ENCODE peak calls at places on chromosome 11, in nine cellular contexts. One of them, this sample, is unnamed.

GRCh38 chr11:96303067-96303466 is 39.9 kb downstream of the MAML2 start:
- DNase-seq in thoracic aorta: no peak
- DNase-seq in activated CD4-positive, alpha-beta T cell treated with anti-CD3 and anti-CD28 coated beads, Interleukin-2, amount 10 ng/mL, durations not matched to agents 7 days and 5 days: no peak
- DNase-seq in neuronal stem cell: no peak
- DNase-seq in iris pigment epithelial cell: peak
- DNase-seq in endodermal cell: no peak
- DNase-seq in stimulated activated CD8-positive, alpha-beta memory T cell treated with anti-CD3 and anti-CD28 coated beads, Interleukin-4, amount 100 ng/mL, for 1 hour: no peak
- DNase-seq in activated naive CD4-positive, alpha-beta T cell treated with Interleukin-2 at 50 U/mL for 16 hours: no peak
- DNase-seq in Calu3: no peak
- DNase-seq in this sample: peak

GRCh38 chr11:109865558-109866186 is 227.5 kb upstream of the ZC3H12C start:
- DNase-seq in thoracic aorta: no peak
- DNase-seq in Calu3: peak
- DNase-seq in iris pigment epithelial cell: no peak
- DNase-seq in neuronal stem cell: no peak
- DNase-seq in activated CD4-positive, alpha-beta T cell treated with anti-CD3 and anti-CD28 coated beads, Interleukin-2, amount 10 ng/mL, durations not matched to agents 7 days and 5 days: no peak
- DNase-seq in endodermal cell: peak
- DNase-seq in activated naive CD4-positive, alpha-beta T cell treated with Interleukin-2 at 50 U/mL for 16 hours: no peak
- DNase-seq in stimulated activated CD8-positive, alpha-beta memory T cell treated with anti-CD3 and anti-CD28 coated beads, Interleukin-4, amount 100 ng/mL, for 1 hour: no peak
- DNase-seq in this sample: peak

GRCh38 chr11:103397369-103397768 is 288.1 kb downstream of the DYNC2H1 start:
- DNase-seq in activated naive CD4-positive, alpha-beta T cell treated with Interleukin-2 at 50 U/mL for 16 hours: no peak
- DNase-seq in neuronal stem cell: no peak
- DNase-seq in iris pigment epithelial cell: peak
- DNase-seq in stimulated activated CD8-positive, alpha-beta memory T cell treated with anti-CD3 and anti-CD28 coated beads, Interleukin-4, amount 100 ng/mL, for 1 hour: no peak
- DNase-seq in activated CD4-positive, alpha-beta T cell treated with anti-CD3 and anti-CD28 coated beads, Interleukin-2, amount 10 ng/mL, durations not matched to agents 7 days and 5 days: no peak
- DNase-seq in thoracic aorta: no peak
- DNase-seq in endodermal cell: no peak
- DNase-seq in Calu3: no peak
- DNase-seq in this sample: no peak

GRCh38 chr11:68212421-68213134 is 518 bp downstream of the KMT5B start:
- DNase-seq in neuronal stem cell: peak
- DNase-seq in stimulated activated CD8-positive, alpha-beta memory T cell treated with anti-CD3 and anti-CD28 coated beads, Interleukin-4, amount 100 ng/mL, for 1 hour: peak
- DNase-seq in Calu3: peak
- DNase-seq in activated naive CD4-positive, alpha-beta T cell treated with Interleukin-2 at 50 U/mL for 16 hours: peak
- DNase-seq in activated CD4-positive, alpha-beta T cell treated with anti-CD3 and anti-CD28 coated beads, Interleukin-2, amount 10 ng/mL, durations not matched to agents 7 days and 5 days: peak
- DNase-seq in iris pigment epithelial cell: peak
- DNase-seq in thoracic aorta: no peak
- DNase-seq in endodermal cell: peak
- DNase-seq in this sample: peak

GRCh38 chr11:31702966-31703365 is 108.2 kb downstream of the PAX6 start:
- DNase-seq in thoracic aorta: no peak
- DNase-seq in endodermal cell: no peak
- DNase-seq in neuronal stem cell: no peak
- DNase-seq in activated naive CD4-positive, alpha-beta T cell treated with Interleukin-2 at 50 U/mL for 16 hours: no peak
- DNase-seq in Calu3: no peak
- DNase-seq in iris pigment epithelial cell: peak
- DNase-seq in stimulated activated CD8-positive, alpha-beta memory T cell treated with anti-CD3 and anti-CD28 coated beads, Interleukin-4, amount 100 ng/mL, for 1 hour: no peak
- DNase-seq in activated CD4-positive, alpha-beta T cell treated with anti-CD3 and anti-CD28 coated beads, Interleukin-2, amount 10 ng/mL, durations not matched to agents 7 days and 5 days: no peak
- DNase-seq in this sample: no peak

GRCh38 chr11:110818032-110818687 is 105.9 kb upstream of the ARHGAP20 start:
- DNase-seq in stimulated activated CD8-positive, alpha-beta memory T cell treated with anti-CD3 and anti-CD28 coated beads, Interleukin-4, amount 100 ng/mL, for 1 hour: no peak
- DNase-seq in Calu3: no peak
- DNase-seq in thoracic aorta: no peak
- DNase-seq in activated CD4-positive, alpha-beta T cell treated with anti-CD3 and anti-CD28 coated beads, Interleukin-2, amount 10 ng/mL, durations not matched to agents 7 days and 5 days: no peak
- DNase-seq in endodermal cell: no peak
- DNase-seq in iris pigment epithelial cell: peak
- DNase-seq in activated naive CD4-positive, alpha-beta T cell treated with Interleukin-2 at 50 U/mL for 16 hours: no peak
- DNase-seq in neuronal stem cell: no peak
- DNase-seq in this sample: peak

GRCh38 chr11:11993814-11994213 is 14.6 kb downstream of the DKK3 start:
- DNase-seq in endodermal cell: no peak
- DNase-seq in iris pigment epithelial cell: peak
- DNase-seq in neuronal stem cell: no peak
- DNase-seq in activated naive CD4-positive, alpha-beta T cell treated with Interleukin-2 at 50 U/mL for 16 hours: no peak
- DNase-seq in thoracic aorta: no peak
- DNase-seq in stimulated activated CD8-positive, alpha-beta memory T cell treated with anti-CD3 and anti-CD28 coated beads, Interleukin-4, amount 100 ng/mL, for 1 hour: no peak
- DNase-seq in Calu3: peak
- DNase-seq in activated CD4-positive, alpha-beta T cell treated with anti-CD3 and anti-CD28 coated beads, Interleukin-2, amount 10 ng/mL, durations not matched to agents 7 days and 5 days: no peak
- DNase-seq in this sample: peak

GRCh38 chr11:83285131-83285770 is 916 bp downstream of the CCDC90B start:
- DNase-seq in activated naive CD4-positive, alpha-beta T cell treated with Interleukin-2 at 50 U/mL for 16 hours: no peak
- DNase-seq in iris pigment epithelial cell: no peak
- DNase-seq in stimulated activated CD8-positive, alpha-beta memory T cell treated with anti-CD3 and anti-CD28 coated beads, Interleukin-4, amount 100 ng/mL, for 1 hour: no peak
- DNase-seq in endodermal cell: no peak
- DNase-seq in neuronal stem cell: no peak
- DNase-seq in Calu3: no peak
- DNase-seq in thoracic aorta: no peak
- DNase-seq in activated CD4-positive, alpha-beta T cell treated with anti-CD3 and anti-CD28 coated beads, Interleukin-2, amount 10 ng/mL, durations not matched to agents 7 days and 5 days: no peak
- DNase-seq in this sample: no peak

GRCh38 chr11:86089659-86090058 is 20.8 kb upstream of the PICALM start:
- DNase-seq in endodermal cell: no peak
- DNase-seq in activated CD4-positive, alpha-beta T cell treated with anti-CD3 and anti-CD28 coated beads, Interleukin-2, amount 10 ng/mL, durations not matched to agents 7 days and 5 days: no peak
- DNase-seq in thoracic aorta: no peak
- DNase-seq in activated naive CD4-positive, alpha-beta T cell treated with Interleukin-2 at 50 U/mL for 16 hours: no peak
- DNase-seq in neuronal stem cell: no peak
- DNase-seq in iris pigment epithelial cell: peak
- DNase-seq in Calu3: no peak
- DNase-seq in stimulated activated CD8-positive, alpha-beta memory T cell treated with anti-CD3 and anti-CD28 coated beads, Interleukin-4, amount 100 ng/mL, for 1 hour: no peak
- DNase-seq in this sample: peak

GRCh38 chr11:31816467-31817053 is 5.4 kb upstream of the PAX6 start:
- DNase-seq in thoracic aorta: no peak
- DNase-seq in activated CD4-positive, alpha-beta T cell treated with anti-CD3 and anti-CD28 coated beads, Interleukin-2, amount 10 ng/mL, durations not matched to agents 7 days and 5 days: no peak
- DNase-seq in stimulated activated CD8-positive, alpha-beta memory T cell treated with anti-CD3 and anti-CD28 coated beads, Interleukin-4, amount 100 ng/mL, for 1 hour: no peak
- DNase-seq in Calu3: no peak
- DNase-seq in iris pigment epithelial cell: no peak
- DNase-seq in neuronal stem cell: peak
- DNase-seq in activated naive CD4-positive, alpha-beta T cell treated with Interleukin-2 at 50 U/mL for 16 hours: no peak
- DNase-seq in endodermal cell: peak
- DNase-seq in this sample: no peak

GRCh38 chr11:127002669-127003259 is 2.2 kb upstream of the KIRREL3 start:
- DNase-seq in endodermal cell: no peak
- DNase-seq in Calu3: no peak
- DNase-seq in thoracic aorta: no peak
- DNase-seq in activated naive CD4-positive, alpha-beta T cell treated with Interleukin-2 at 50 U/mL for 16 hours: no peak
- DNase-seq in stimulated activated CD8-positive, alpha-beta memory T cell treated with anti-CD3 and anti-CD28 coated beads, Interleukin-4, amount 100 ng/mL, for 1 hour: no peak
- DNase-seq in iris pigment epithelial cell: no peak
- DNase-seq in neuronal stem cell: no peak
- DNase-seq in activated CD4-positive, alpha-beta T cell treated with anti-CD3 and anti-CD28 coated beads, Interleukin-2, amount 10 ng/mL, durations not matched to agents 7 days and 5 days: no peak
- DNase-seq in this sample: no peak

GRCh38 chr11:83152245-83152644 is 4.7 kb upstream of the PCF11 start:
- DNase-seq in stimulated activated CD8-positive, alpha-beta memory T cell treated with anti-CD3 and anti-CD28 coated beads, Interleukin-4, amount 100 ng/mL, for 1 hour: no peak
- DNase-seq in thoracic aorta: no peak
- DNase-seq in activated CD4-positive, alpha-beta T cell treated with anti-CD3 and anti-CD28 coated beads, Interleukin-2, amount 10 ng/mL, durations not matched to agents 7 days and 5 days: no peak
- DNase-seq in iris pigment epithelial cell: no peak
- DNase-seq in endodermal cell: no peak
- DNase-seq in activated naive CD4-positive, alpha-beta T cell treated with Interleukin-2 at 50 U/mL for 16 hours: no peak
- DNase-seq in Calu3: no peak
- DNase-seq in neuronal stem cell: no peak
- DNase-seq in this sample: no peak

GRCh38 chr11:118437046-118437735 is 899 bp downstream of the KMT2A start:
- DNase-seq in stimulated activated CD8-positive, alpha-beta memory T cell treated with anti-CD3 and anti-CD28 coated beads, Interleukin-4, amount 100 ng/mL, for 1 hour: peak
- DNase-seq in endodermal cell: peak
- DNase-seq in Calu3: peak
- DNase-seq in activated CD4-positive, alpha-beta T cell treated with anti-CD3 and anti-CD28 coated beads, Interleukin-2, amount 10 ng/mL, durations not matched to agents 7 days and 5 days: peak
- DNase-seq in activated naive CD4-positive, alpha-beta T cell treated with Interleukin-2 at 50 U/mL for 16 hours: peak
- DNase-seq in iris pigment epithelial cell: peak
- DNase-seq in thoracic aorta: no peak
- DNase-seq in neuronal stem cell: peak
- DNase-seq in this sample: peak

GRCh38 chr11:2995091-2995561 is 3.0 kb upstream of the NAP1L4 start:
- DNase-seq in activated CD4-positive, alpha-beta T cell treated with anti-CD3 and anti-CD28 coated beads, Interleukin-2, amount 10 ng/mL, durations not matched to agents 7 days and 5 days: no peak
- DNase-seq in Calu3: no peak
- DNase-seq in endodermal cell: no peak
- DNase-seq in iris pigment epithelial cell: no peak
- DNase-seq in thoracic aorta: no peak
- DNase-seq in neuronal stem cell: no peak
- DNase-seq in stimulated activated CD8-positive, alpha-beta memory T cell treated with anti-CD3 and anti-CD28 coated beads, Interleukin-4, amount 100 ng/mL, for 1 hour: no peak
- DNase-seq in activated naive CD4-positive, alpha-beta T cell treated with Interleukin-2 at 50 U/mL for 16 hours: no peak
- DNase-seq in this sample: no peak

GRCh38 chr11:73530109-73530508 is 67.8 kb downstream of the FAM168A start:
- DNase-seq in Calu3: peak
- DNase-seq in neuronal stem cell: no peak
- DNase-seq in stimulated activated CD8-positive, alpha-beta memory T cell treated with anti-CD3 and anti-CD28 coated beads, Interleukin-4, amount 100 ng/mL, for 1 hour: no peak
- DNase-seq in activated CD4-positive, alpha-beta T cell treated with anti-CD3 and anti-CD28 coated beads, Interleukin-2, amount 10 ng/mL, durations not matched to agents 7 days and 5 days: no peak
- DNase-seq in thoracic aorta: no peak
- DNase-seq in activated naive CD4-positive, alpha-beta T cell treated with Interleukin-2 at 50 U/mL for 16 hours: no peak
- DNase-seq in iris pigment epithelial cell: no peak
- DNase-seq in endodermal cell: peak
- DNase-seq in this sample: no peak

GRCh38 chr11:65212226-65212801 is 30.6 kb downstream of the CAPN1 start:
- DNase-seq in Calu3: no peak
- DNase-seq in endodermal cell: peak
- DNase-seq in activated naive CD4-positive, alpha-beta T cell treated with Interleukin-2 at 50 U/mL for 16 hours: no peak
- DNase-seq in stimulated activated CD8-positive, alpha-beta memory T cell treated with anti-CD3 and anti-CD28 coated beads, Interleukin-4, amount 100 ng/mL, for 1 hour: no peak
- DNase-seq in activated CD4-positive, alpha-beta T cell treated with anti-CD3 and anti-CD28 coated beads, Interleukin-2, amount 10 ng/mL, durations not matched to agents 7 days and 5 days: no peak
- DNase-seq in iris pigment epithelial cell: no peak
- DNase-seq in neuronal stem cell: no peak
- DNase-seq in thoracic aorta: no peak
- DNase-seq in this sample: no peak

GRCh38 chr11:46295312-46295995 is 18.0 kb downstream of the CREB3L1 start:
- DNase-seq in stimulated activated CD8-positive, alpha-beta memory T cell treated with anti-CD3 and anti-CD28 coated beads, Interleukin-4, amount 100 ng/mL, for 1 hour: peak
- DNase-seq in activated naive CD4-positive, alpha-beta T cell treated with Interleukin-2 at 50 U/mL for 16 hours: peak
- DNase-seq in Calu3: no peak
- DNase-seq in thoracic aorta: no peak
- DNase-seq in iris pigment epithelial cell: peak
- DNase-seq in activated CD4-positive, alpha-beta T cell treated with anti-CD3 and anti-CD28 coated beads, Interleukin-2, amount 10 ng/mL, durations not matched to agents 7 days and 5 days: peak
- DNase-seq in neuronal stem cell: peak
- DNase-seq in endodermal cell: peak
- DNase-seq in this sample: peak

GRCh38 chr11:44883277-44883676 is 67.4 kb downstream of the TP53I11 start:
- DNase-seq in stimulated activated CD8-positive, alpha-beta memory T cell treated with anti-CD3 and anti-CD28 coated beads, Interleukin-4, amount 100 ng/mL, for 1 hour: no peak
- DNase-seq in activated CD4-positive, alpha-beta T cell treated with anti-CD3 and anti-CD28 coated beads, Interleukin-2, amount 10 ng/mL, durations not matched to agents 7 days and 5 days: no peak
- DNase-seq in activated naive CD4-positive, alpha-beta T cell treated with Interleukin-2 at 50 U/mL for 16 hours: no peak
- DNase-seq in neuronal stem cell: no peak
- DNase-seq in thoracic aorta: no peak
- DNase-seq in iris pigment epithelial cell: no peak
- DNase-seq in endodermal cell: no peak
- DNase-seq in Calu3: peak
- DNase-seq in this sample: no peak

GRCh38 chr11:43419460-43419859 is 60.7 kb downstream of the TTC17 start:
- DNase-seq in neuronal stem cell: no peak
- DNase-seq in endodermal cell: peak
- DNase-seq in iris pigment epithelial cell: peak
- DNase-seq in activated CD4-positive, alpha-beta T cell treated with anti-CD3 and anti-CD28 coated beads, Interleukin-2, amount 10 ng/mL, durations not matched to agents 7 days and 5 days: peak
- DNase-seq in stimulated activated CD8-positive, alpha-beta memory T cell treated with anti-CD3 and anti-CD28 coated beads, Interleukin-4, amount 100 ng/mL, for 1 hour: no peak
- DNase-seq in thoracic aorta: no peak
- DNase-seq in activated naive CD4-positive, alpha-beta T cell treated with Interleukin-2 at 50 U/mL for 16 hours: no peak
- DNase-seq in Calu3: peak
- DNase-seq in this sample: peak

GRCh38 chr11:69172674-69173073 is 16.9 kb downstream of the SMIM38 start:
- DNase-seq in Calu3: no peak
- DNase-seq in activated naive CD4-positive, alpha-beta T cell treated with Interleukin-2 at 50 U/mL for 16 hours: no peak
- DNase-seq in thoracic aorta: no peak
- DNase-seq in activated CD4-positive, alpha-beta T cell treated with anti-CD3 and anti-CD28 coated beads, Interleukin-2, amount 10 ng/mL, durations not matched to agents 7 days and 5 days: no peak
- DNase-seq in endodermal cell: peak
- DNase-seq in iris pigment epithelial cell: peak
- DNase-seq in neuronal stem cell: no peak
- DNase-seq in stimulated activated CD8-positive, alpha-beta memory T cell treated with anti-CD3 and anti-CD28 coated beads, Interleukin-4, amount 100 ng/mL, for 1 hour: no peak
- DNase-seq in this sample: no peak

GRCh38 chr11:27471067-27471587 is 1.5 kb downstream of the LGR4 start:
- DNase-seq in endodermal cell: peak
- DNase-seq in Calu3: no peak
- DNase-seq in thoracic aorta: no peak
- DNase-seq in stimulated activated CD8-positive, alpha-beta memory T cell treated with anti-CD3 and anti-CD28 coated beads, Interleukin-4, amount 100 ng/mL, for 1 hour: no peak
- DNase-seq in activated CD4-positive, alpha-beta T cell treated with anti-CD3 and anti-CD28 coated beads, Interleukin-2, amount 10 ng/mL, durations not matched to agents 7 days and 5 days: no peak
- DNase-seq in activated naive CD4-positive, alpha-beta T cell treated with Interleukin-2 at 50 U/mL for 16 hours: no peak
- DNase-seq in neuronal stem cell: no peak
- DNase-seq in iris pigment epithelial cell: no peak
- DNase-seq in this sample: peak

GRCh38 chr11:33777906-33778305 is 3.6 kb upstream of the FBXO3 start:
- DNase-seq in activated CD4-positive, alpha-beta T cell treated with anti-CD3 and anti-CD28 coated beads, Interleukin-2, amount 10 ng/mL, durations not matched to agents 7 days and 5 days: no peak
- DNase-seq in Calu3: no peak
- DNase-seq in endodermal cell: peak
- DNase-seq in thoracic aorta: no peak
- DNase-seq in stimulated activated CD8-positive, alpha-beta memory T cell treated with anti-CD3 and anti-CD28 coated beads, Interleukin-4, amount 100 ng/mL, for 1 hour: no peak
- DNase-seq in iris pigment epithelial cell: no peak
- DNase-seq in activated naive CD4-positive, alpha-beta T cell treated with Interleukin-2 at 50 U/mL for 16 hours: no peak
- DNase-seq in neuronal stem cell: no peak
- DNase-seq in this sample: no peak

GRCh38 chr11:38131535-38131934 is 1533.5 kb upstream of the RAG2 start:
- DNase-seq in stimulated activated CD8-positive, alpha-beta memory T cell treated with anti-CD3 and anti-CD28 coated beads, Interleukin-4, amount 100 ng/mL, for 1 hour: no peak
- DNase-seq in iris pigment epithelial cell: no peak
- DNase-seq in activated CD4-positive, alpha-beta T cell treated with anti-CD3 and anti-CD28 coated beads, Interleukin-2, amount 10 ng/mL, durations not matched to agents 7 days and 5 days: no peak
- DNase-seq in neuronal stem cell: no peak
- DNase-seq in activated naive CD4-positive, alpha-beta T cell treated with Interleukin-2 at 50 U/mL for 16 hours: no peak
- DNase-seq in endodermal cell: no peak
- DNase-seq in thoracic aorta: no peak
- DNase-seq in Calu3: no peak
- DNase-seq in this sample: no peak

GRCh38 chr11:94602430-94603372 is 35.5 kb downstream of the PIWIL4 start:
- DNase-seq in Calu3: peak
- DNase-seq in endodermal cell: no peak
- DNase-seq in thoracic aorta: no peak
- DNase-seq in neuronal stem cell: peak
- DNase-seq in iris pigment epithelial cell: peak
- DNase-seq in stimulated activated CD8-positive, alpha-beta memory T cell treated with anti-CD3 and anti-CD28 coated beads, Interleukin-4, amount 100 ng/mL, for 1 hour: no peak
- DNase-seq in activated naive CD4-positive, alpha-beta T cell treated with Interleukin-2 at 50 U/mL for 16 hours: peak
- DNase-seq in activated CD4-positive, alpha-beta T cell treated with anti-CD3 and anti-CD28 coated beads, Interleukin-2, amount 10 ng/mL, durations not matched to agents 7 days and 5 days: peak
- DNase-seq in this sample: peak

GRCh38 chr11:46075168-46075567 is 46.1 kb downstream of the PHF21A start:
- DNase-seq in neuronal stem cell: no peak
- DNase-seq in thoracic aorta: no peak
- DNase-seq in endodermal cell: no peak
- DNase-seq in iris pigment epithelial cell: peak
- DNase-seq in stimulated activated CD8-positive, alpha-beta memory T cell treated with anti-CD3 and anti-CD28 coated beads, Interleukin-4, amount 100 ng/mL, for 1 hour: no peak
- DNase-seq in Calu3: peak
- DNase-seq in activated naive CD4-positive, alpha-beta T cell treated with Interleukin-2 at 50 U/mL for 16 hours: no peak
- DNase-seq in activated CD4-positive, alpha-beta T cell treated with anti-CD3 and anti-CD28 coated beads, Interleukin-2, amount 10 ng/mL, durations not matched to agents 7 days and 5 days: no peak
- DNase-seq in this sample: peak